ENCODE peak calls at places on chromosomes 11 and 22, in four cellular contexts. One of them, this sample, is unnamed.

GRCh38 chr11:73326929-73327811 is 19.1 kb downstream of the ARHGEF17 start:
- DNase-seq in stimulated activated CD4-positive, alpha-beta T cell treated with anti-CD3 and anti-CD28 coated beads, Interleukin-15, amount 100 ng/mL, for 24 hours: no peak
- DNase-seq in nephron progenitor cell: no peak
- DNase-seq in HFFc6: no peak
- DNase-seq in this sample: no peak

GRCh38 chr11:86805873-86806310 is 5.5 kb downstream of the PRSS23 start:
- DNase-seq in stimulated activated CD4-positive, alpha-beta T cell treated with anti-CD3 and anti-CD28 coated beads, Interleukin-15, amount 100 ng/mL, for 24 hours: peak; percentile 61
- DNase-seq in nephron progenitor cell: no peak
- DNase-seq in HFFc6: no peak
- DNase-seq in this sample: no peak

GRCh38 chr11:34565417-34566208 is 52.0 kb upstream of the ELF5 start:
- DNase-seq in stimulated activated CD4-positive, alpha-beta T cell treated with anti-CD3 and anti-CD28 coated beads, Interleukin-15, amount 100 ng/mL, for 24 hours: peak; percentile 31
- DNase-seq in nephron progenitor cell: no peak
- DNase-seq in HFFc6: no peak
- DNase-seq in this sample: peak; percentile 59

GRCh38 chr22:45562537-45563361 is 60.1 kb downstream of the FBLN1 start:
- DNase-seq in stimulated activated CD4-positive, alpha-beta T cell treated with anti-CD3 and anti-CD28 coated beads, Interleukin-15, amount 100 ng/mL, for 24 hours: no peak
- DNase-seq in nephron progenitor cell: no peak
- DNase-seq in HFFc6: no peak
- DNase-seq in this sample: no peak

GRCh38 chr22:44387486-44387885 is 74.7 kb upstream of the SHISAL1 start:
- DNase-seq in stimulated activated CD4-positive, alpha-beta T cell treated with anti-CD3 and anti-CD28 coated beads, Interleukin-15, amount 100 ng/mL, for 24 hours: no peak
- DNase-seq in nephron progenitor cell: no peak
- DNase-seq in HFFc6: no peak
- DNase-seq in this sample: no peak

GRCh38 chr22:42419328-42419881 is 12.8 kb downstream of the NFAM1 start:
- DNase-seq in stimulated activated CD4-positive, alpha-beta T cell treated with anti-CD3 and anti-CD28 coated beads, Interleukin-15, amount 100 ng/mL, for 24 hours: no peak
- DNase-seq in nephron progenitor cell: peak; percentile 35
- DNase-seq in HFFc6: no peak
- DNase-seq in this sample: no peak

GRCh38 chr11:94142308-94143277 is 14.0 kb downstream of the PANX1 start:
- DNase-seq in stimulated activated CD4-positive, alpha-beta T cell treated with anti-CD3 and anti-CD28 coated beads, Interleukin-15, amount 100 ng/mL, for 24 hours: no peak
- DNase-seq in nephron progenitor cell: peak; percentile 16
- DNase-seq in HFFc6: no peak
- DNase-seq in this sample: no peak

GRCh38 chr11:103035216-103035615 is 56.7 kb downstream of the DCUN1D5 start:
- DNase-seq in stimulated activated CD4-positive, alpha-beta T cell treated with anti-CD3 and anti-CD28 coated beads, Interleukin-15, amount 100 ng/mL, for 24 hours: no peak
- DNase-seq in nephron progenitor cell: no peak
- DNase-seq in HFFc6: no peak
- DNase-seq in this sample: no peak

GRCh38 chr11:11588890-11589289 is 32.9 kb downstream of the GALNT18 start:
- DNase-seq in stimulated activated CD4-positive, alpha-beta T cell treated with anti-CD3 and anti-CD28 coated beads, Interleukin-15, amount 100 ng/mL, for 24 hours: no peak
- DNase-seq in nephron progenitor cell: no peak
- DNase-seq in HFFc6: no peak
- DNase-seq in this sample: no peak

GRCh38 chr11:120236169-120237107 is 3.5 kb upstream of the POU2F3 start:
- DNase-seq in stimulated activated CD4-positive, alpha-beta T cell treated with anti-CD3 and anti-CD28 coated beads, Interleukin-15, amount 100 ng/mL, for 24 hours: no peak
- DNase-seq in nephron progenitor cell: no peak
- DNase-seq in HFFc6: peak; percentile 68
- DNase-seq in this sample: peak; percentile 36

GRCh38 chr11:70736937-70737640 is 338.8 kb downstream of the CTTN start:
- DNase-seq in stimulated activated CD4-positive, alpha-beta T cell treated with anti-CD3 and anti-CD28 coated beads, Interleukin-15, amount 100 ng/mL, for 24 hours: no peak
- DNase-seq in nephron progenitor cell: no peak
- DNase-seq in HFFc6: no peak
- DNase-seq in this sample: no peak

GRCh38 chr11:10413268-10413667 is 41.8 kb upstream of the AMPD3 start:
- DNase-seq in stimulated activated CD4-positive, alpha-beta T cell treated with anti-CD3 and anti-CD28 coated beads, Interleukin-15, amount 100 ng/mL, for 24 hours: peak; percentile 34
- DNase-seq in nephron progenitor cell: no peak
- DNase-seq in HFFc6: peak; percentile 11
- DNase-seq in this sample: no peak

GRCh38 chr11:46675288-46675851 is 25.0 kb downstream of the ARHGAP1 start:
- DNase-seq in stimulated activated CD4-positive, alpha-beta T cell treated with anti-CD3 and anti-CD28 coated beads, Interleukin-15, amount 100 ng/mL, for 24 hours: no peak
- DNase-seq in nephron progenitor cell: no peak
- DNase-seq in HFFc6: peak; percentile 73
- DNase-seq in this sample: no peak